ENCODE peak calls at places on chromosomes 5 and 9, in five cellular contexts. U, M, Y, I and L are unnamed samples.

GRCh38 chr9:438961-439768 is 224.5 kb downstream of the DOCK8 start:
- DNase-seq in U (no peak), M (peak), Y (no peak), I (no peak), L (no peak)

GRCh38 chr5:65695896-65696295 is 26.0 kb downstream of the SGTB start:
- DNase-seq in U (no peak), M (no peak), Y (no peak), I (no peak), L (no peak)

GRCh38 chr5:115460476-115460875 is 84.1 kb downstream of the FEM1C start:
- DNase-seq in U (no peak), M (no peak), Y (no peak), I (no peak), L (no peak)

GRCh38 chr9:123373941-123374340 is 17.9 kb downstream of the CRB2 start:
- DNase-seq in U (no peak), M (no peak), Y (no peak), I (no peak), L (no peak)

GRCh38 chr5:68740204-68740910 is 353.5 kb upstream of the SLC30A5 start:
- DNase-seq in U (no peak), M (no peak), Y (no peak), I (no peak), L (no peak)

GRCh38 chr5:132265336-132266030 is 8.0 kb downstream of the PDLIM4 start:
- DNase-seq in U (no peak), M (peak), Y (no peak), I (no peak), L (peak)

GRCh38 chr9:121612511-121612998 is 38.9 kb upstream of the DAB2IP start:
- DNase-seq in U (peak), M (no peak), Y (no peak), I (no peak), L (peak)

GRCh38 chr5:55896238-55896637 is 45.1 kb downstream of the IL31RA start:
- DNase-seq in U (no peak), M (no peak), Y (no peak), I (no peak), L (no peak)

GRCh38 chr5:63963080-63963735 is 963 bp upstream of the HTR1A start:
- DNase-seq in U (no peak), M (no peak), Y (no peak), I (no peak), L (no peak)

GRCh38 chr9:114424126-114424525 is 36.3 kb upstream of the AKNA start:
- DNase-seq in U (peak), M (peak), Y (no peak), I (no peak), L (no peak)

GRCh38 chr5:154520861-154521453 is 42.9 kb upstream of the HAND1 start:
- DNase-seq in U (no peak), M (no peak), Y (no peak), I (no peak), L (no peak)

GRCh38 chr5:14424011-14424685 is 157.4 kb upstream of the OTULINL start:
- DNase-seq in U (no peak), M (no peak), Y (no peak), I (no peak), L (no peak)

GRCh38 chr5:39169081-39169480 is 50.3 kb downstream of the FYB1 start:
- DNase-seq in U (no peak), M (no peak), Y (no peak), I (no peak), L (no peak)

GRCh38 chr5:35478856-35479682 is 138.6 kb upstream of the SPEF2 start:
- DNase-seq in U (no peak), M (no peak), Y (no peak), I (no peak), L (no peak)

GRCh38 chr5:40762716-40763115 is 7.0 kb upstream of the TTC33 start:
- DNase-seq in U (no peak), M (no peak), Y (no peak), I (no peak), L (no peak)

GRCh38 chr5:153696256-153696655 is 205.8 kb downstream of the GRIA1 start:
- DNase-seq in U (no peak), M (no peak), Y (no peak), I (no peak), L (no peak)

GRCh38 chr5:40551706-40552557 is 127.8 kb upstream of the PTGER4 start:
- DNase-seq in U (no peak), M (no peak), Y (no peak), I (no peak), L (peak)

GRCh38 chr9:131735238-131736181 is 4.4 kb downstream of the RAPGEF1 start:
- DNase-seq in U (peak), M (no peak), Y (no peak), I (no peak), L (no peak)

GRCh38 chr5:109654455-109654854 is 35.3 kb upstream of the MAN2A1 start:
- DNase-seq in U (no peak), M (no peak), Y (no peak), I (no peak), L (no peak)

GRCh38 chr9:113352006-113352405 is 2.7 kb downstream of the BSPRY start:
- DNase-seq in U (no peak), M (no peak), Y (no peak), I (no peak), L (no peak)

GRCh38 chr9:129252937-129253819 is 75.1 kb upstream of the IER5L start:
- DNase-seq in U (peak), M (peak), Y (no peak), I (no peak), L (no peak)

GRCh38 chr5:81428866-81429265 is 34.9 kb upstream of the ACOT12 start:
- DNase-seq in U (no peak), M (no peak), Y (no peak), I (no peak), L (no peak)

GRCh38 chr5:94240616-94241287 is 377.7 kb downstream of the KIAA0825 start:
- DNase-seq in U (no peak), M (no peak), Y (no peak), I (no peak), L (no peak)

GRCh38 chr5:172858990-172859811 is 25.1 kb downstream of the ERGIC1 start:
- DNase-seq in U (peak), M (no peak), Y (no peak), I (no peak), L (no peak)

GRCh38 chr5:175378444-175379028 is 65.4 kb downstream of the DRD1 start:
- DNase-seq in U (no peak), M (no peak), Y (no peak), I (no peak), L (peak)

GRCh38 chr9:114037249-114037648 is 40.9 kb downstream of the AMBP start:
- DNase-seq in U (no peak), M (peak), Y (no peak), I (peak), L (peak)

GRCh38 chr5:1011226-1011631 is 2.6 kb downstream of the NKD2 start:
- DNase-seq in U (peak), M (peak), Y (no peak), I (peak), L (no peak)

GRCh38 chr5:139481580-139482049 is 943 bp downstream of the STING1 start:
- DNase-seq in U (no peak), M (peak), Y (no peak), I (no peak), L (no peak)

GRCh38 chr5:124439609-124440008 is 306.8 kb downstream of the ZNF608 start:
- DNase-seq in U (no peak), M (no peak), Y (no peak), I (no peak), L (no peak)

GRCh38 chr5:122415481-122416120 is 103.6 kb downstream of the SNCAIP start:
- DNase-seq in U (peak), M (no peak), Y (no peak), I (no peak), L (peak)

GRCh38 chr9:79694208-79694607 is 122.4 kb downstream of the TLE4 start:
- DNase-seq in U (no peak), M (no peak), Y (no peak), I (no peak), L (peak)

GRCh38 chr5:13731229-13731628 is 213.3 kb downstream of the DNAH5 start:
- DNase-seq in U (no peak), M (no peak), Y (no peak), I (no peak), L (peak)

GRCh38 chr9:22045423-22045822 is 36.3 kb upstream of the CDKN2B start:
- DNase-seq in U (no peak), M (no peak), Y (no peak), I (no peak), L (no peak)
- H3K27ac ChIP-seq in U (no peak), M (no peak), Y (no peak), I (no peak), L (no peak)

GRCh38 chr5:31193591-31194457 is at the start of gene CDH6:
- DNase-seq in U (no peak), M (peak), Y (no peak), I (no peak), L (no peak)
- H3K4me3 ChIP-seq in U (peak), M (peak), Y (peak), I (peak), L (peak)

GRCh38 chr9:87479801-87480201 is 17.9 kb upstream of the DAPK1 start:
- DNase-seq in U (no peak), M (no peak), Y (no peak), I (no peak), L (no peak)
- TF ChIP-seq POLR2A in U (no peak), M (no peak), Y (no peak), I (no peak), L (no peak)

DNA sequence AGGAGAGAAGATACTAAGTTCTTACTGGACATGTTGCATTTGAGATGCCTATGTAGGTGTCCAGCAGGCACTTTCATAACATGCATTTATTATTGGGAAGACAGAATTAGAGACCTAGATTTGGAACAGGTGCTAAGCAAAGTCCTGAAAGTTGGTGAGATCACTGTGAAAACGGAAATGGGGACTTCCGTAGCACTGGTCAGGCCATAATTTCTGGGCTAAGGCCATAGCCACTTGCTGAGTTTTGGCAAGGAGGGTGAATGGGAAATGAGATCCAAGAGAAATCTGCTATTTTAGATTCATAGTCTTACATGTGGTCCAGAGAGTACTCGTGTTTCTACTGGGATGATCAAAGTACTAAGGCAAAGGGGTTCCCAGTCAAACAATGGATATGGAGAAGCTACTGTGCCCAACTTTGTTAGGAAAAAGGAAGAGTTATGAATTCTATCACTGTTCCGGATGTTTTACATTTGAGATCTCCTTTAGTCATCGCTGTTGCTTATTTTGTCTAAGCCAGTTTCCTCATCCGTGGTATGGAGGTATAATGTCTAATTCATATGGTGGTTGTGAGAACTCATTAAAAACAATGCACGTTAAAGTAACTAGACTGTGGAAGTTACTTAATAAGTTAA is 33.4 kb downstream of the TEK start:
- DNase-seq in U (no peak), M (no peak), Y (no peak), I (no peak), L (no peak)
- H3K27ac ChIP-seq in U (no peak), M (no peak), Y (no peak), I (no peak), L (no peak)